ENCODE peak calls at places on chromosome 21, in six cellular contexts. S is left colon; C is stimulated activated naive B cell treated with anti-CD40 and anti-IgM and Interleukin-4, amounts not matched to agents 10 μg/mL and 1 μg/mL and 100 μg/mL, for 72 hours; R is HTR-8/SVneo; Q is stimulated activated CD8-positive, alpha-beta memory T cell treated with anti-CD3 and anti-CD28 coated beads, Interleukin-2, amount 100 ng/mL, for 48 hours; A is stimulated activated CD4-positive, alpha-beta T cell treated with anti-CD3 and anti-CD28 coated beads, TNF-alpha, amount 100 ng/mL, for 48 hours. Y is an unnamed sample.

GRCh38 chr21:41923641-41924342 is 30.0 kb downstream of the C2CD2 start:
- DNase-seq in A (no peak), R (no peak), Q (no peak), S (no peak), C (no peak), Y (no peak)

GRCh38 chr21:44475266-44475665 is 20.0 kb downstream of the LRRC3 start:
- DNase-seq in A (no peak), Q (no peak), R (no peak), C (no peak), S (no peak), Y (no peak)

GRCh38 chr21:35779690-35780570 is 280.4 kb downstream of the SETD4 start:
- DNase-seq in Q (no peak), A (no peak), S (no peak), R (peak; percentile 54), C (no peak), Y (no peak)

GRCh38 chr21:33042812-33043211 is 17.1 kb downstream of the OLIG2 start:
- DNase-seq in S (no peak), R (peak; percentile 76), Q (no peak), A (no peak), C (no peak), Y (no peak)

GRCh38 chr21:35336534-35336933 is 287.4 kb upstream of the RUNX1 start:
- DNase-seq in S (no peak), C (no peak), R (no peak), Q (no peak), A (no peak), Y (no peak)

GRCh38 chr21:26126168-26126553 is 44.4 kb downstream of the APP start:
- DNase-seq in R (no peak), Q (no peak), S (no peak), C (no peak), A (no peak), Y (no peak)

GRCh38 chr21:39444406-39445145 is 1.0 kb downstream of the LCA5L start:
- DNase-seq in Q (no peak), R (peak; percentile 44), S (no peak), A (no peak), C (no peak), Y (no peak)

GRCh38 chr21:33041981-33042380 is 16.2 kb downstream of the OLIG2 start:
- DNase-seq in A (no peak), R (no peak), C (no peak), Q (no peak), S (no peak), Y (no peak)

GRCh38 chr21:42534361-42534900 is 20.8 kb downstream of the SLC37A1 start:
- DNase-seq in S (no peak), C (no peak), Q (no peak), A (no peak), R (no peak), Y (no peak)

GRCh38 chr21:42983102-42983501 is 8.7 kb downstream of the PKNOX1 start:
- DNase-seq in S (no peak), Q (no peak), C (no peak), R (no peak), A (no peak), Y (no peak)

GRCh38 chr21:27429612-27430361 is 462.9 kb upstream of the ADAMTS5 start:
- DNase-seq in A (no peak), Q (no peak), R (no peak), C (no peak), S (no peak), Y (no peak)